ENCODE peak calls at places on chromosome 11, in four cellular contexts. Z, M, A and R are unnamed samples.
A peak's percentile ranks its signal among the peaks of the same experiment; 100 is the strongest.

GRCh38 chr11:128437137-128437536 is 150.2 kb downstream of the ETS1 start:
- DNase-seq in Z (no peak), A (no peak), M (no peak), R (no peak)

GRCh38 chr11:45193695-45194094 is 47.3 kb downstream of the PRDM11 start:
- DNase-seq in Z (no peak), A (no peak), M (no peak), R (no peak)

GRCh38 chr11:69983897-69984438 is 94.1 kb upstream of the ANO1 start:
- DNase-seq in M (no peak), Z (no peak), A (no peak), R (no peak)

GRCh38 chr11:9462806-9463537 is 2.2 kb downstream of the ZNF143 start:
- DNase-seq in Z (no peak), A (no peak), M (peak; percentile 19), R (peak; percentile 5)

GRCh38 chr11:60987577-60988277 is 16.2 kb downstream of the CD6 start:
- DNase-seq in Z (no peak), M (no peak), A (no peak), R (no peak)

GRCh38 chr11:67082071-67082791 is 25.6 kb downstream of the RHOD start:
- DNase-seq in A (no peak), M (no peak), Z (no peak), R (no peak)

GRCh38 chr11:70526116-70527045 is 128.1 kb downstream of the CTTN start:
- DNase-seq in M (no peak), Z (no peak), A (no peak), R (no peak)

GRCh38 chr11:27902981-27903624 is 202.8 kb upstream of the BDNF start:
- DNase-seq in Z (no peak), A (no peak), M (no peak), R (no peak)

GRCh38 chr11:70173018-70173417 is 30.1 kb upstream of the FADD start:
- DNase-seq in A (no peak), Z (no peak), M (no peak), R (no peak)

GRCh38 chr11:69205125-69205928 is 49.6 kb downstream of the SMIM38 start:
- DNase-seq in M (no peak), Z (no peak), A (no peak), R (no peak)

GRCh38 chr11:86695391-86695790 is 23.0 kb upstream of the ME3 start:
- DNase-seq in M (no peak), Z (no peak), A (no peak), R (no peak)

GRCh38 chr11:16293204-16293681 is 63.1 kb downstream of the SOX6 start:
- DNase-seq in Z (no peak), M (no peak), A (no peak), R (no peak)

GRCh38 chr11:96215094-96215782 is 127.8 kb downstream of the MAML2 start:
- DNase-seq in M (no peak), Z (no peak), A (no peak), R (no peak)

GRCh38 chr11:72141066-72141465 is 5.5 kb downstream of the FOLR3 start:
- DNase-seq in M (peak; percentile 91), Z (no peak), A (no peak), R (no peak)

GRCh38 chr11:104944080-104944479 is 24.3 kb downstream of the CASP4 start:
- DNase-seq in A (no peak), M (no peak), Z (no peak), R (no peak)